ENCODE peak calls at places on chromosomes 6 and 20, in seven cellular contexts. One of them, this sample, is unnamed.

GRCh38 chr6:116217069-116217468 is 36.8 kb downstream of the TSPYL4 start:
- DNase-seq in lower lobe of right lung: no peak
- DNase-seq in Peyer's patch: no peak
- DNase-seq in psoas muscle: no peak
- DNase-seq in cardiac muscle cell: peak; percentile 71
- DNase-seq in adrenal gland: no peak
- DNase-seq in H9: no peak
- DNase-seq in this sample: peak; percentile 17

GRCh38 chr6:149931501-149931900 is 8.6 kb upstream of the RAET1G start:
- DNase-seq in lower lobe of right lung: no peak
- DNase-seq in Peyer's patch: no peak
- DNase-seq in psoas muscle: no peak
- DNase-seq in cardiac muscle cell: no peak
- DNase-seq in adrenal gland: no peak
- DNase-seq in H9: no peak
- DNase-seq in this sample: no peak

GRCh38 chr20:57624124-57624523 is 3.9 kb upstream of the ZBP1 start:
- DNase-seq in lower lobe of right lung: no peak
- DNase-seq in Peyer's patch: no peak
- DNase-seq in psoas muscle: no peak
- DNase-seq in cardiac muscle cell: no peak
- DNase-seq in adrenal gland: no peak
- DNase-seq in H9: no peak
- DNase-seq in this sample: no peak

GRCh38 chr6:85390105-85390728 is 59.7 kb upstream of the NT5E start:
- DNase-seq in lower lobe of right lung: no peak
- DNase-seq in Peyer's patch: peak; percentile 82
- DNase-seq in psoas muscle: no peak
- DNase-seq in cardiac muscle cell: no peak
- DNase-seq in adrenal gland: no peak
- DNase-seq in H9: no peak
- DNase-seq in this sample: peak; percentile 98

GRCh38 chr6:54992789-54993188 is 146.2 kb downstream of the FAM83B start:
- DNase-seq in lower lobe of right lung: no peak
- DNase-seq in Peyer's patch: no peak
- DNase-seq in psoas muscle: no peak
- DNase-seq in cardiac muscle cell: peak; percentile 24
- DNase-seq in adrenal gland: no peak
- DNase-seq in H9: peak; percentile 50
- DNase-seq in this sample: no peak

GRCh38 chr6:167495506-167496391 is 170.9 kb downstream of the TTLL2 start:
- DNase-seq in lower lobe of right lung: no peak
- DNase-seq in Peyer's patch: no peak
- DNase-seq in psoas muscle: peak; percentile 30
- DNase-seq in cardiac muscle cell: no peak
- DNase-seq in adrenal gland: no peak
- DNase-seq in H9: no peak
- DNase-seq in this sample: peak; percentile 42

GRCh38 chr6:132530293-132530974 is 7.6 kb upstream of the TAAR9 start:
- DNase-seq in lower lobe of right lung: no peak
- DNase-seq in Peyer's patch: peak; percentile 84
- DNase-seq in psoas muscle: peak; percentile 39
- DNase-seq in cardiac muscle cell: peak; percentile 79
- DNase-seq in adrenal gland: peak; percentile 69
- DNase-seq in H9: peak; percentile 46
- DNase-seq in this sample: peak; percentile 79

GRCh38 chr6:57173886-57174510 is 1.9 kb downstream of the BAG2 start:
- DNase-seq in lower lobe of right lung: no peak
- DNase-seq in Peyer's patch: no peak
- DNase-seq in psoas muscle: no peak
- DNase-seq in cardiac muscle cell: peak; percentile 77
- DNase-seq in adrenal gland: no peak
- DNase-seq in H9: peak; percentile 28
- DNase-seq in this sample: no peak

GRCh38 chr20:38997622-38998021 is 35.5 kb downstream of the DHX35 start:
- DNase-seq in lower lobe of right lung: no peak
- DNase-seq in Peyer's patch: peak; percentile 50
- DNase-seq in psoas muscle: no peak
- DNase-seq in cardiac muscle cell: no peak
- DNase-seq in adrenal gland: no peak
- DNase-seq in H9: peak; percentile 30
- DNase-seq in this sample: no peak

GRCh38 chr6:44080561-44081521 is 46.4 kb downstream of the MRPL14 start:
- DNase-seq in lower lobe of right lung: no peak
- DNase-seq in Peyer's patch: no peak
- DNase-seq in psoas muscle: peak; percentile 35
- DNase-seq in cardiac muscle cell: no peak
- DNase-seq in adrenal gland: no peak
- DNase-seq in H9: no peak
- DNase-seq in this sample: no peak

GRCh38 chr6:38773338-38773737 is 58.2 kb downstream of the DNAH8 start:
- DNase-seq in lower lobe of right lung: no peak
- DNase-seq in Peyer's patch: no peak
- DNase-seq in psoas muscle: no peak
- DNase-seq in cardiac muscle cell: peak; percentile 3
- DNase-seq in adrenal gland: peak; percentile 20
- DNase-seq in H9: peak; percentile 74
- DNase-seq in this sample: peak; percentile 18

GRCh38 chr6:102520981-102521380 is 1127.5 kb downstream of the GRIK2 start:
- DNase-seq in lower lobe of right lung: no peak
- DNase-seq in Peyer's patch: no peak
- DNase-seq in psoas muscle: no peak
- DNase-seq in cardiac muscle cell: no peak
- DNase-seq in adrenal gland: no peak
- DNase-seq in H9: no peak
- DNase-seq in this sample: no peak

GRCh38 chr20:42051935-42052334 is 433.8 kb upstream of the CHD6 start:
- DNase-seq in lower lobe of right lung: no peak
- DNase-seq in Peyer's patch: no peak
- DNase-seq in psoas muscle: no peak
- DNase-seq in cardiac muscle cell: no peak
- DNase-seq in adrenal gland: no peak
- DNase-seq in H9: no peak
- DNase-seq in this sample: no peak

GRCh38 chr6:136696238-136696637 is 96.0 kb downstream of the MAP3K5 start:
- DNase-seq in lower lobe of right lung: no peak
- DNase-seq in Peyer's patch: no peak
- DNase-seq in psoas muscle: no peak
- DNase-seq in cardiac muscle cell: peak; percentile 28
- DNase-seq in adrenal gland: peak; percentile 71
- DNase-seq in H9: no peak
- DNase-seq in this sample: no peak

GRCh38 chr6:118202517-118202916 is 295.5 kb downstream of the SLC35F1 start:
- DNase-seq in lower lobe of right lung: no peak
- DNase-seq in Peyer's patch: no peak
- DNase-seq in psoas muscle: no peak
- DNase-seq in cardiac muscle cell: no peak
- DNase-seq in adrenal gland: no peak
- DNase-seq in H9: no peak
- DNase-seq in this sample: no peak
- H3K9me3 ChIP-seq in lower lobe of right lung: no peaks in the 10 kb centered on the region
- H3K9me3 ChIP-seq in Peyer's patch: no peaks in the 10 kb centered on the region
- H3K9me3 ChIP-seq in psoas muscle: no peaks in the 10 kb centered on the region
- H3K9me3 ChIP-seq in cardiac muscle cell: no peaks in the 10 kb centered on the region
- H3K9me3 ChIP-seq in adrenal gland: no peaks in the 10 kb centered on the region
- H3K9me3 ChIP-seq in H9: no peaks in the 10 kb centered on the region
- H3K9me3 ChIP-seq in this sample: no peaks in the 10 kb centered on the region

GRCh38 chr6:46203388-46203787 is 32.6 kb upstream of the ENPP5 start:
- DNase-seq in lower lobe of right lung: no peak
- DNase-seq in Peyer's patch: no peak
- DNase-seq in psoas muscle: no peak
- DNase-seq in cardiac muscle cell: peak; percentile 54
- DNase-seq in adrenal gland: no peak
- DNase-seq in H9: no peak
- DNase-seq in this sample: no peak
- H3K9me3 ChIP-seq in lower lobe of right lung: no peaks in the 10 kb centered on the region
- H3K9me3 ChIP-seq in Peyer's patch: no peaks in the 10 kb centered on the region
- H3K9me3 ChIP-seq in psoas muscle: no peaks in the 10 kb centered on the region
- H3K9me3 ChIP-seq in cardiac muscle cell: no peaks in the 10 kb centered on the region
- H3K9me3 ChIP-seq in adrenal gland: no peaks in the 10 kb centered on the region
- H3K9me3 ChIP-seq in H9: no peaks in the 10 kb centered on the region
- H3K9me3 ChIP-seq in this sample: no peaks in the 10 kb centered on the region

GRCh38 chr6:27451660-27452390 is 21.1 kb downstream of the ZNF184 start:
- DNase-seq in lower lobe of right lung: no peak
- DNase-seq in Peyer's patch: no peak
- DNase-seq in psoas muscle: no peak
- DNase-seq in cardiac muscle cell: no peak
- DNase-seq in adrenal gland: no peak
- DNase-seq in H9: no peak
- DNase-seq in this sample: no peak

GRCh38 chr6:27448456-27448855 is 24.4 kb downstream of the ZNF184 start:
- DNase-seq in lower lobe of right lung: no peak
- DNase-seq in Peyer's patch: no peak
- DNase-seq in psoas muscle: no peak
- DNase-seq in cardiac muscle cell: no peak
- DNase-seq in adrenal gland: no peak
- DNase-seq in H9: no peak
- DNase-seq in this sample: no peak

GRCh38 chr6:27452496-27452897 is 20.4 kb downstream of the ZNF184 start:
- DNase-seq in lower lobe of right lung: no peak
- DNase-seq in Peyer's patch: no peak
- DNase-seq in psoas muscle: no peak
- DNase-seq in cardiac muscle cell: no peak
- DNase-seq in adrenal gland: no peak
- DNase-seq in H9: no peak
- DNase-seq in this sample: no peak
- H3K9me3 ChIP-seq in lower lobe of right lung: peaks cover 98% of the 10 kb centered on the region
- H3K9me3 ChIP-seq in Peyer's patch: peaks cover 31% of the 10 kb centered on the region
- H3K9me3 ChIP-seq in psoas muscle: peaks cover 90% of the 10 kb centered on the region
- H3K9me3 ChIP-seq in cardiac muscle cell: peaks cover 11% of the 10 kb centered on the region
- H3K9me3 ChIP-seq in adrenal gland: no peaks in the 10 kb centered on the region
- H3K9me3 ChIP-seq in H9: peaks cover 88% of the 10 kb centered on the region
- H3K9me3 ChIP-seq in this sample: peaks cover 6% of the 10 kb centered on the region

GRCh38 chr6:4846387-4846786 is 70.2 kb downstream of the CDYL start:
- DNase-seq in lower lobe of right lung: no peak
- DNase-seq in Peyer's patch: no peak
- DNase-seq in psoas muscle: no peak
- DNase-seq in cardiac muscle cell: no peak
- DNase-seq in adrenal gland: no peak
- DNase-seq in H9: no peak
- DNase-seq in this sample: peak; percentile 75

GRCh38 chr6:4840169-4840568 is 64.0 kb downstream of the CDYL start:
- DNase-seq in lower lobe of right lung: no peak
- DNase-seq in Peyer's patch: no peak
- DNase-seq in psoas muscle: no peak
- DNase-seq in cardiac muscle cell: no peak
- DNase-seq in adrenal gland: no peak
- DNase-seq in H9: no peak
- DNase-seq in this sample: no peak

GRCh38 chr6:4848382-4849068 is 72.3 kb downstream of the CDYL start:
- DNase-seq in lower lobe of right lung: no peak
- DNase-seq in Peyer's patch: peak; percentile 56
- DNase-seq in psoas muscle: no peak
- DNase-seq in cardiac muscle cell: no peak
- DNase-seq in adrenal gland: peak; percentile 36
- DNase-seq in H9: peak; percentile 55
- DNase-seq in this sample: peak; percentile 46

GRCh38 chr6:4849214-4849613 is 73.0 kb downstream of the CDYL start:
- DNase-seq in lower lobe of right lung: no peak
- DNase-seq in Peyer's patch: no peak
- DNase-seq in psoas muscle: no peak
- DNase-seq in cardiac muscle cell: no peak
- DNase-seq in adrenal gland: no peak
- DNase-seq in H9: no peak
- DNase-seq in this sample: no peak

GRCh38 chr6:4844108-4844507 is 67.9 kb downstream of the CDYL start:
- DNase-seq in lower lobe of right lung: no peak
- DNase-seq in Peyer's patch: no peak
- DNase-seq in psoas muscle: no peak
- DNase-seq in cardiac muscle cell: no peak
- DNase-seq in adrenal gland: no peak
- DNase-seq in H9: peak; percentile 61
- DNase-seq in this sample: no peak
- H3K9me3 ChIP-seq in lower lobe of right lung: peaks cover 43% of the 10 kb centered on the region
- H3K9me3 ChIP-seq in Peyer's patch: no peaks in the 10 kb centered on the region
- H3K9me3 ChIP-seq in psoas muscle: peaks cover 39% of the 10 kb centered on the region
- H3K9me3 ChIP-seq in cardiac muscle cell: peaks cover 2% of the 10 kb centered on the region
- H3K9me3 ChIP-seq in adrenal gland: no peaks in the 10 kb centered on the region
- H3K9me3 ChIP-seq in H9: no peaks in the 10 kb centered on the region
- H3K9me3 ChIP-seq in this sample: no peaks in the 10 kb centered on the region

GRCh38 chr20:55961351-55962320 is 43.7 kb downstream of the CBLN4 start:
- DNase-seq in lower lobe of right lung: no peak
- DNase-seq in Peyer's patch: no peak
- DNase-seq in psoas muscle: no peak
- DNase-seq in cardiac muscle cell: no peak
- DNase-seq in adrenal gland: peak; percentile 43
- DNase-seq in H9: no peak
- DNase-seq in this sample: no peak
- H3K9me3 ChIP-seq in lower lobe of right lung: no peaks in the 10 kb centered on the region
- H3K9me3 ChIP-seq in Peyer's patch: no peaks in the 10 kb centered on the region
- H3K9me3 ChIP-seq in psoas muscle: no peaks in the 10 kb centered on the region
- H3K9me3 ChIP-seq in cardiac muscle cell: peaks cover 5% of the 10 kb centered on the region
- H3K9me3 ChIP-seq in adrenal gland: no peaks in the 10 kb centered on the region
- H3K9me3 ChIP-seq in H9: peaks cover 98% of the 10 kb centered on the region
- H3K9me3 ChIP-seq in this sample: no peaks in the 10 kb centered on the region

GRCh38 chr20:55211481-55211880 is 736.1 kb downstream of the DOK5 start:
- DNase-seq in lower lobe of right lung: no peak
- DNase-seq in Peyer's patch: no peak
- DNase-seq in psoas muscle: no peak
- DNase-seq in cardiac muscle cell: no peak
- DNase-seq in adrenal gland: no peak
- DNase-seq in H9: no peak
- DNase-seq in this sample: no peak
- H3K9me3 ChIP-seq in lower lobe of right lung: peaks cover 5% of the 10 kb centered on the region
- H3K9me3 ChIP-seq in Peyer's patch: no peaks in the 10 kb centered on the region
- H3K9me3 ChIP-seq in psoas muscle: no peaks in the 10 kb centered on the region
- H3K9me3 ChIP-seq in cardiac muscle cell: no peaks in the 10 kb centered on the region
- H3K9me3 ChIP-seq in adrenal gland: no peaks in the 10 kb centered on the region
- H3K9me3 ChIP-seq in H9: no peaks in the 10 kb centered on the region
- H3K9me3 ChIP-seq in this sample: no peaks in the 10 kb centered on the region

DNA sequence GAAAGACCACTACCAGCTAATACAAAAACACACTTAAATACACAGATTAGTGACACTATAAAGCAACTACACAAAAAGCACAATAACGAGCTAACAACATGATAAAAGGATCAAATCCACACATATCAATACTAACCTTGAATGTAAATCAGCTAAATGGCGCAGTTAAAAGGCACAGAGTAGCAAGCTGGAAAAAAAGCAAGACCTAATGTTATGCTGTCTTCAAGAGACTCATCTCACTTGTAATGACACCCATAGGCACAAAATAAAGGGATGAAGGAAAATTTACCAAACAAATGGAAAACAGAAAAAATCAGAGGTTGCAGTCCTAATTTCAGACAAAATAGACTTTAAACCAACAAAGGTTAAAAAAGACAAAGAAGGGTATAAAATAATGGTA is 86.3 kb downstream of the NUS1 start:
- DNase-seq in lower lobe of right lung: no peak
- DNase-seq in Peyer's patch: no peak
- DNase-seq in psoas muscle: no peak
- DNase-seq in cardiac muscle cell: no peak
- DNase-seq in adrenal gland: no peak
- DNase-seq in H9: no peak
- DNase-seq in this sample: no peak
- H3K9me3 ChIP-seq in lower lobe of right lung: peaks cover 16% of the 10 kb centered on the region
- H3K9me3 ChIP-seq in Peyer's patch: no peaks in the 10 kb centered on the region
- H3K9me3 ChIP-seq in psoas muscle: peaks cover 6% of the 10 kb centered on the region
- H3K9me3 ChIP-seq in cardiac muscle cell: no peaks in the 10 kb centered on the region
- H3K9me3 ChIP-seq in adrenal gland: no peaks in the 10 kb centered on the region
- H3K9me3 ChIP-seq in H9: no peaks in the 10 kb centered on the region
- H3K9me3 ChIP-seq in this sample: no peaks in the 10 kb centered on the region

This sample was measured in small intestine.